ENCODE peak calls at places on chromosomes 7 and 10, in nine cellular contexts. One of them, this sample, is unnamed.

GRCh38 chr10:11684717-11685645 is 57.2 kb upstream of the ECHDC3 start:
- DNase-seq in progenitor cell of endocrine pancreas: no peak
- DNase-seq in EL: peak
- DNase-seq in HTR-8/SVneo: peak
- DNase-seq in iris pigment epithelial cell: peak
- DNase-seq in brain microvascular endothelial cell: peak
- DNase-seq in posterior cingulate gyrus: peak
- DNase-seq in NB4: peak
- DNase-seq in endothelial cell: no peak
- DNase-seq in this sample: peak

GRCh38 chr7:28020302-28020940 is 160.2 kb downstream of the JAZF1 start:
- DNase-seq in endothelial cell: peak
- DNase-seq in posterior cingulate gyrus: peak
- DNase-seq in NB4: peak
- DNase-seq in iris pigment epithelial cell: peak
- DNase-seq in HTR-8/SVneo: peak
- DNase-seq in brain microvascular endothelial cell: peak
- DNase-seq in progenitor cell of endocrine pancreas: peak
- DNase-seq in EL: peak
- DNase-seq in this sample: peak

GRCh38 chr10:119340893-119341235 is 133.5 kb downstream of the GRK5 start:
- DNase-seq in NB4: no peak
- DNase-seq in progenitor cell of endocrine pancreas: no peak
- DNase-seq in posterior cingulate gyrus: no peak
- DNase-seq in HTR-8/SVneo: no peak
- DNase-seq in EL: no peak
- DNase-seq in iris pigment epithelial cell: no peak
- DNase-seq in brain microvascular endothelial cell: no peak
- DNase-seq in endothelial cell: no peak
- DNase-seq in this sample: no peak

GRCh38 chr7:44157116-44158059 is 16.3 kb upstream of the MYL7 start:
- DNase-seq in NB4: no peak
- DNase-seq in HTR-8/SVneo: no peak
- DNase-seq in endothelial cell: no peak
- DNase-seq in progenitor cell of endocrine pancreas: no peak
- DNase-seq in iris pigment epithelial cell: no peak
- DNase-seq in brain microvascular endothelial cell: no peak
- DNase-seq in posterior cingulate gyrus: no peak
- DNase-seq in EL: no peak
- DNase-seq in this sample: no peak

GRCh38 chr7:151240536-151240935 is 8.0 kb downstream of the SMARCD3 start:
- DNase-seq in iris pigment epithelial cell: no peak
- DNase-seq in brain microvascular endothelial cell: no peak
- DNase-seq in EL: no peak
- DNase-seq in endothelial cell: no peak
- DNase-seq in progenitor cell of endocrine pancreas: no peak
- DNase-seq in NB4: no peak
- DNase-seq in posterior cingulate gyrus: no peak
- DNase-seq in HTR-8/SVneo: no peak
- DNase-seq in this sample: no peak

GRCh38 chr7:18866359-18867036 is 250.9 kb downstream of the TWIST1 start:
- DNase-seq in progenitor cell of endocrine pancreas: no peak
- DNase-seq in endothelial cell: no peak
- DNase-seq in EL: peak
- DNase-seq in iris pigment epithelial cell: peak
- DNase-seq in brain microvascular endothelial cell: peak
- DNase-seq in HTR-8/SVneo: peak
- DNase-seq in NB4: peak
- DNase-seq in posterior cingulate gyrus: no peak
- DNase-seq in this sample: peak

GRCh38 chr7:22783421-22783820 is 39.2 kb downstream of the TOMM7 start:
- DNase-seq in iris pigment epithelial cell: no peak
- DNase-seq in EL: peak
- DNase-seq in brain microvascular endothelial cell: no peak
- DNase-seq in posterior cingulate gyrus: no peak
- DNase-seq in NB4: no peak
- DNase-seq in HTR-8/SVneo: no peak
- DNase-seq in endothelial cell: no peak
- DNase-seq in progenitor cell of endocrine pancreas: no peak
- DNase-seq in this sample: no peak

GRCh38 chr7:134691820-134692705 is 45.4 kb downstream of the BPGM start:
- DNase-seq in progenitor cell of endocrine pancreas: no peak
- DNase-seq in NB4: no peak
- DNase-seq in HTR-8/SVneo: peak
- DNase-seq in posterior cingulate gyrus: no peak
- DNase-seq in endothelial cell: no peak
- DNase-seq in brain microvascular endothelial cell: peak
- DNase-seq in iris pigment epithelial cell: peak
- DNase-seq in EL: peak
- DNase-seq in this sample: no peak

GRCh38 chr7:125033506-125033905 is 103.9 kb upstream of the POT1 start:
- DNase-seq in NB4: peak
- DNase-seq in EL: no peak
- DNase-seq in brain microvascular endothelial cell: no peak
- DNase-seq in iris pigment epithelial cell: no peak
- DNase-seq in progenitor cell of endocrine pancreas: no peak
- DNase-seq in HTR-8/SVneo: no peak
- DNase-seq in endothelial cell: no peak
- DNase-seq in posterior cingulate gyrus: no peak
- DNase-seq in this sample: no peak

GRCh38 chr10:2953495-2953894 is 113.9 kb upstream of the PFKP start:
- DNase-seq in HTR-8/SVneo: no peak
- DNase-seq in endothelial cell: no peak
- DNase-seq in iris pigment epithelial cell: no peak
- DNase-seq in posterior cingulate gyrus: no peak
- DNase-seq in progenitor cell of endocrine pancreas: no peak
- DNase-seq in brain microvascular endothelial cell: no peak
- DNase-seq in NB4: no peak
- DNase-seq in EL: no peak
- DNase-seq in this sample: no peak

GRCh38 chr7:129889133-129889854 is 63.5 kb downstream of the UBE2H start:
- DNase-seq in iris pigment epithelial cell: no peak
- DNase-seq in progenitor cell of endocrine pancreas: no peak
- DNase-seq in EL: no peak
- DNase-seq in NB4: no peak
- DNase-seq in brain microvascular endothelial cell: no peak
- DNase-seq in posterior cingulate gyrus: no peak
- DNase-seq in HTR-8/SVneo: no peak
- DNase-seq in endothelial cell: no peak
- DNase-seq in this sample: no peak

GRCh38 chr10:4847580-4848020 is 21.6 kb downstream of the AKR1E2 start:
- DNase-seq in endothelial cell: no peak
- DNase-seq in HTR-8/SVneo: peak
- DNase-seq in NB4: peak
- DNase-seq in iris pigment epithelial cell: peak
- DNase-seq in progenitor cell of endocrine pancreas: no peak
- DNase-seq in EL: peak
- DNase-seq in brain microvascular endothelial cell: peak
- DNase-seq in posterior cingulate gyrus: no peak
- DNase-seq in this sample: peak

GRCh38 chr10:69807122-69807521 is 5.4 kb downstream of the COL13A1 start:
- DNase-seq in EL: peak
- DNase-seq in NB4: no peak
- DNase-seq in endothelial cell: no peak
- DNase-seq in iris pigment epithelial cell: peak
- DNase-seq in progenitor cell of endocrine pancreas: no peak
- DNase-seq in posterior cingulate gyrus: no peak
- DNase-seq in HTR-8/SVneo: peak
- DNase-seq in brain microvascular endothelial cell: peak
- DNase-seq in this sample: peak

GRCh38 chr7:121038717-121039509 is 50.4 kb downstream of the CPED1 start:
- DNase-seq in NB4: no peak
- DNase-seq in EL: no peak
- DNase-seq in endothelial cell: no peak
- DNase-seq in iris pigment epithelial cell: no peak
- DNase-seq in posterior cingulate gyrus: no peak
- DNase-seq in brain microvascular endothelial cell: no peak
- DNase-seq in HTR-8/SVneo: no peak
- DNase-seq in progenitor cell of endocrine pancreas: no peak
- DNase-seq in this sample: no peak

GRCh38 chr10:71001470-71001869 is 113.1 kb upstream of the PCBD1 start:
- DNase-seq in iris pigment epithelial cell: no peak
- DNase-seq in EL: no peak
- DNase-seq in NB4: no peak
- DNase-seq in brain microvascular endothelial cell: no peak
- DNase-seq in progenitor cell of endocrine pancreas: no peak
- DNase-seq in endothelial cell: no peak
- DNase-seq in posterior cingulate gyrus: no peak
- DNase-seq in HTR-8/SVneo: no peak
- DNase-seq in this sample: no peak

GRCh38 chr7:132400667-132401142 is 175.6 kb downstream of the PLXNA4 start:
- DNase-seq in HTR-8/SVneo: no peak
- DNase-seq in posterior cingulate gyrus: peak
- DNase-seq in progenitor cell of endocrine pancreas: no peak
- DNase-seq in iris pigment epithelial cell: no peak
- DNase-seq in brain microvascular endothelial cell: no peak
- DNase-seq in EL: no peak
- DNase-seq in NB4: no peak
- DNase-seq in endothelial cell: no peak
- DNase-seq in this sample: no peak

GRCh38 chr10:123781324-123781900 is 110.2 kb downstream of the CPXM2 start:
- DNase-seq in endothelial cell: no peak
- DNase-seq in EL: no peak
- DNase-seq in brain microvascular endothelial cell: no peak
- DNase-seq in HTR-8/SVneo: no peak
- DNase-seq in NB4: no peak
- DNase-seq in iris pigment epithelial cell: no peak
- DNase-seq in posterior cingulate gyrus: no peak
- DNase-seq in progenitor cell of endocrine pancreas: no peak
- DNase-seq in this sample: no peak

GRCh38 chr7:314853-315252 is 24.9 kb downstream of the FOXL3 start:
- DNase-seq in HTR-8/SVneo: no peak
- DNase-seq in endothelial cell: no peak
- DNase-seq in iris pigment epithelial cell: no peak
- DNase-seq in brain microvascular endothelial cell: no peak
- DNase-seq in NB4: no peak
- DNase-seq in posterior cingulate gyrus: no peak
- DNase-seq in progenitor cell of endocrine pancreas: no peak
- DNase-seq in EL: no peak
- DNase-seq in this sample: no peak

GRCh38 chr10:103739039-103739764 is 116.2 kb downstream of the SH3PXD2A start:
- DNase-seq in EL: peak
- DNase-seq in NB4: no peak
- DNase-seq in brain microvascular endothelial cell: peak
- DNase-seq in posterior cingulate gyrus: no peak
- DNase-seq in endothelial cell: no peak
- DNase-seq in iris pigment epithelial cell: peak
- DNase-seq in HTR-8/SVneo: peak
- DNase-seq in progenitor cell of endocrine pancreas: no peak
- DNase-seq in this sample: peak

GRCh38 chr7:31883761-31884164 is 186.4 kb downstream of the PDE1C start:
- DNase-seq in NB4: peak
- DNase-seq in progenitor cell of endocrine pancreas: no peak
- DNase-seq in iris pigment epithelial cell: peak
- DNase-seq in brain microvascular endothelial cell: peak
- DNase-seq in endothelial cell: no peak
- DNase-seq in EL: peak
- DNase-seq in posterior cingulate gyrus: peak
- DNase-seq in HTR-8/SVneo: peak
- DNase-seq in this sample: peak

GRCh38 chr7:36078816-36079360 is 74.2 kb upstream of the EEPD1 start:
- DNase-seq in iris pigment epithelial cell: no peak
- DNase-seq in progenitor cell of endocrine pancreas: no peak
- DNase-seq in endothelial cell: no peak
- DNase-seq in EL: no peak
- DNase-seq in HTR-8/SVneo: no peak
- DNase-seq in brain microvascular endothelial cell: no peak
- DNase-seq in NB4: no peak
- DNase-seq in posterior cingulate gyrus: no peak
- DNase-seq in this sample: no peak

GRCh38 chr7:1850976-1851571 is 181.0 kb downstream of the ELFN1 start:
- DNase-seq in NB4: no peak
- DNase-seq in endothelial cell: no peak
- DNase-seq in HTR-8/SVneo: no peak
- DNase-seq in iris pigment epithelial cell: no peak
- DNase-seq in progenitor cell of endocrine pancreas: no peak
- DNase-seq in posterior cingulate gyrus: peak
- DNase-seq in brain microvascular endothelial cell: no peak
- DNase-seq in EL: peak
- DNase-seq in this sample: no peak

GRCh38 chr7:26843696-26844095 is 20.7 kb downstream of the SKAP2 start:
- DNase-seq in progenitor cell of endocrine pancreas: no peak
- DNase-seq in brain microvascular endothelial cell: no peak
- DNase-seq in posterior cingulate gyrus: no peak
- DNase-seq in endothelial cell: no peak
- DNase-seq in HTR-8/SVneo: no peak
- DNase-seq in NB4: peak
- DNase-seq in EL: no peak
- DNase-seq in iris pigment epithelial cell: no peak
- DNase-seq in this sample: no peak

GRCh38 chr10:86671985-86672710 is 3.8 kb downstream of the LDB3 start:
- DNase-seq in posterior cingulate gyrus: no peak
- DNase-seq in progenitor cell of endocrine pancreas: no peak
- DNase-seq in NB4: no peak
- DNase-seq in endothelial cell: no peak
- DNase-seq in HTR-8/SVneo: no peak
- DNase-seq in iris pigment epithelial cell: no peak
- DNase-seq in brain microvascular endothelial cell: no peak
- DNase-seq in EL: no peak
- DNase-seq in this sample: no peak

GRCh38 chr10:43739171-43739570 is 90.5 kb upstream of the ZNF32 start:
- DNase-seq in endothelial cell: no peak
- DNase-seq in NB4: no peak
- DNase-seq in progenitor cell of endocrine pancreas: no peak
- DNase-seq in EL: no peak
- DNase-seq in posterior cingulate gyrus: no peak
- DNase-seq in iris pigment epithelial cell: no peak
- DNase-seq in HTR-8/SVneo: no peak
- DNase-seq in brain microvascular endothelial cell: no peak
- DNase-seq in this sample: no peak

GRCh38 chr7:117219485-117219884 is 103.4 kb downstream of the WNT2 start:
- DNase-seq in EL: peak
- DNase-seq in brain microvascular endothelial cell: no peak
- DNase-seq in posterior cingulate gyrus: no peak
- DNase-seq in NB4: peak
- DNase-seq in iris pigment epithelial cell: peak
- DNase-seq in endothelial cell: no peak
- DNase-seq in progenitor cell of endocrine pancreas: no peak
- DNase-seq in HTR-8/SVneo: no peak
- DNase-seq in this sample: peak

GRCh38 chr7:23654508-23654907 is 25.5 kb upstream of the FAM221A start:
- DNase-seq in EL: peak
- DNase-seq in endothelial cell: no peak
- DNase-seq in progenitor cell of endocrine pancreas: no peak
- DNase-seq in posterior cingulate gyrus: no peak
- DNase-seq in iris pigment epithelial cell: peak
- DNase-seq in HTR-8/SVneo: no peak
- DNase-seq in brain microvascular endothelial cell: peak
- DNase-seq in NB4: peak
- DNase-seq in this sample: peak

This sample was measured in H54.